ENCODE peak calls at places on chromosome 18, in ten cellular contexts. One of them, this sample, is unnamed.

GRCh38 chr18:62164855-62165487 is 21.9 kb downstream of the PIGN start:
- DNase-seq in stimulated activated CD4-positive, alpha-beta T cell treated with anti-CD3 and anti-CD28 coated beads, Interleukin-15, amount 100 ng/mL, for 24 hours: no peak
- DNase-seq in GM10248: no peak
- DNase-seq in neuronal stem cell: no peak
- DNase-seq in head of caudate nucleus: no peak
- DNase-seq in uterus: no peak
- DNase-seq in WTC11: no peak
- DNase-seq in neural progenitor cell: peak
- DNase-seq in left kidney: no peak
- DNase-seq in heart left ventricle: no peak
- DNase-seq in this sample: no peak

GRCh38 chr18:58541789-58542425 is 87.0 kb downstream of the ALPK2 start:
- DNase-seq in WTC11: no peak
- DNase-seq in neural progenitor cell: no peak
- DNase-seq in head of caudate nucleus: no peak
- DNase-seq in stimulated activated CD4-positive, alpha-beta T cell treated with anti-CD3 and anti-CD28 coated beads, Interleukin-15, amount 100 ng/mL, for 24 hours: peak
- DNase-seq in uterus: no peak
- DNase-seq in heart left ventricle: no peak
- DNase-seq in left kidney: no peak
- DNase-seq in neuronal stem cell: no peak
- DNase-seq in GM10248: peak
- DNase-seq in this sample: peak

GRCh38 chr18:8525692-8526091 is 83.5 kb upstream of the RAB12 start:
- DNase-seq in neuronal stem cell: peak
- DNase-seq in head of caudate nucleus: no peak
- DNase-seq in GM10248: no peak
- DNase-seq in neural progenitor cell: peak
- DNase-seq in WTC11: peak
- DNase-seq in heart left ventricle: no peak
- DNase-seq in uterus: no peak
- DNase-seq in left kidney: no peak
- DNase-seq in stimulated activated CD4-positive, alpha-beta T cell treated with anti-CD3 and anti-CD28 coated beads, Interleukin-15, amount 100 ng/mL, for 24 hours: peak
- DNase-seq in this sample: no peak

GRCh38 chr18:73136134-73136533 is 268.3 kb upstream of the NETO1 start:
- DNase-seq in heart left ventricle: no peak
- DNase-seq in uterus: no peak
- DNase-seq in left kidney: no peak
- DNase-seq in GM10248: peak
- DNase-seq in neural progenitor cell: peak
- DNase-seq in WTC11: no peak
- DNase-seq in stimulated activated CD4-positive, alpha-beta T cell treated with anti-CD3 and anti-CD28 coated beads, Interleukin-15, amount 100 ng/mL, for 24 hours: no peak
- DNase-seq in neuronal stem cell: no peak
- DNase-seq in head of caudate nucleus: no peak
- DNase-seq in this sample: no peak

GRCh38 chr18:42310956-42311355 is 355.9 kb downstream of the PIK3C3 start:
- DNase-seq in WTC11: peak
- DNase-seq in uterus: no peak
- DNase-seq in neural progenitor cell: peak
- DNase-seq in stimulated activated CD4-positive, alpha-beta T cell treated with anti-CD3 and anti-CD28 coated beads, Interleukin-15, amount 100 ng/mL, for 24 hours: no peak
- DNase-seq in heart left ventricle: peak
- DNase-seq in head of caudate nucleus: no peak
- DNase-seq in neuronal stem cell: no peak
- DNase-seq in GM10248: no peak
- DNase-seq in left kidney: peak
- DNase-seq in this sample: no peak

GRCh38 chr18:48863432-48864065 is 87.2 kb downstream of the SMAD7 start:
- DNase-seq in GM10248: no peak
- DNase-seq in heart left ventricle: peak
- DNase-seq in neuronal stem cell: no peak
- DNase-seq in uterus: no peak
- DNase-seq in stimulated activated CD4-positive, alpha-beta T cell treated with anti-CD3 and anti-CD28 coated beads, Interleukin-15, amount 100 ng/mL, for 24 hours: no peak
- DNase-seq in WTC11: no peak
- DNase-seq in left kidney: no peak
- DNase-seq in neural progenitor cell: no peak
- DNase-seq in head of caudate nucleus: no peak
- DNase-seq in this sample: no peak

GRCh38 chr18:43847164-43848091 is 570.1 kb upstream of the SYT4 start:
- DNase-seq in stimulated activated CD4-positive, alpha-beta T cell treated with anti-CD3 and anti-CD28 coated beads, Interleukin-15, amount 100 ng/mL, for 24 hours: no peak
- DNase-seq in GM10248: no peak
- DNase-seq in WTC11: no peak
- DNase-seq in heart left ventricle: no peak
- DNase-seq in neural progenitor cell: peak
- DNase-seq in uterus: no peak
- DNase-seq in head of caudate nucleus: no peak
- DNase-seq in left kidney: peak
- DNase-seq in neuronal stem cell: no peak
- DNase-seq in this sample: peak

GRCh38 chr18:36328385-36328858 is 30.9 kb downstream of the FHOD3 start:
- DNase-seq in neural progenitor cell: no peak
- DNase-seq in GM10248: no peak
- DNase-seq in heart left ventricle: no peak
- DNase-seq in WTC11: no peak
- DNase-seq in uterus: no peak
- DNase-seq in neuronal stem cell: no peak
- DNase-seq in head of caudate nucleus: no peak
- DNase-seq in stimulated activated CD4-positive, alpha-beta T cell treated with anti-CD3 and anti-CD28 coated beads, Interleukin-15, amount 100 ng/mL, for 24 hours: no peak
- DNase-seq in left kidney: no peak
- DNase-seq in this sample: no peak

GRCh38 chr18:8794133-8794986 is 89.0 kb downstream of the MTCL1 start:
- DNase-seq in left kidney: peak
- DNase-seq in GM10248: no peak
- DNase-seq in neuronal stem cell: no peak
- DNase-seq in neural progenitor cell: no peak
- DNase-seq in WTC11: no peak
- DNase-seq in stimulated activated CD4-positive, alpha-beta T cell treated with anti-CD3 and anti-CD28 coated beads, Interleukin-15, amount 100 ng/mL, for 24 hours: no peak
- DNase-seq in heart left ventricle: no peak
- DNase-seq in uterus: no peak
- DNase-seq in head of caudate nucleus: no peak
- DNase-seq in this sample: no peak

GRCh38 chr18:5058768-5059539 is 138.1 kb downstream of the AKAIN1 start:
- DNase-seq in left kidney: no peak
- DNase-seq in uterus: no peak
- DNase-seq in head of caudate nucleus: no peak
- DNase-seq in stimulated activated CD4-positive, alpha-beta T cell treated with anti-CD3 and anti-CD28 coated beads, Interleukin-15, amount 100 ng/mL, for 24 hours: peak
- DNase-seq in neural progenitor cell: no peak
- DNase-seq in heart left ventricle: peak
- DNase-seq in GM10248: peak
- DNase-seq in WTC11: no peak
- DNase-seq in neuronal stem cell: no peak
- DNase-seq in this sample: no peak

GRCh38 chr18:67467188-67467587 is 49.3 kb downstream of the DSEL start:
- DNase-seq in head of caudate nucleus: no peak
- DNase-seq in left kidney: no peak
- DNase-seq in heart left ventricle: no peak
- DNase-seq in neural progenitor cell: peak
- DNase-seq in GM10248: no peak
- DNase-seq in stimulated activated CD4-positive, alpha-beta T cell treated with anti-CD3 and anti-CD28 coated beads, Interleukin-15, amount 100 ng/mL, for 24 hours: no peak
- DNase-seq in uterus: no peak
- DNase-seq in WTC11: no peak
- DNase-seq in neuronal stem cell: no peak
- DNase-seq in this sample: no peak

GRCh38 chr18:25974630-25975077 is 115.8 kb downstream of the SS18 start:
- DNase-seq in neural progenitor cell: no peak
- DNase-seq in WTC11: no peak
- DNase-seq in heart left ventricle: no peak
- DNase-seq in stimulated activated CD4-positive, alpha-beta T cell treated with anti-CD3 and anti-CD28 coated beads, Interleukin-15, amount 100 ng/mL, for 24 hours: no peak
- DNase-seq in head of caudate nucleus: no peak
- DNase-seq in GM10248: no peak
- DNase-seq in uterus: no peak
- DNase-seq in neuronal stem cell: no peak
- DNase-seq in left kidney: no peak
- DNase-seq in this sample: no peak

GRCh38 chr18:61435064-61435652 is 101.9 kb downstream of the CDH20 start:
- DNase-seq in GM10248: no peak
- DNase-seq in head of caudate nucleus: no peak
- DNase-seq in WTC11: no peak
- DNase-seq in left kidney: peak
- DNase-seq in uterus: no peak
- DNase-seq in neuronal stem cell: no peak
- DNase-seq in stimulated activated CD4-positive, alpha-beta T cell treated with anti-CD3 and anti-CD28 coated beads, Interleukin-15, amount 100 ng/mL, for 24 hours: no peak
- DNase-seq in heart left ventricle: no peak
- DNase-seq in neural progenitor cell: peak
- DNase-seq in this sample: no peak

GRCh38 chr18:80136679-80137078 is 27.6 kb downstream of the ADNP2 start:
- DNase-seq in stimulated activated CD4-positive, alpha-beta T cell treated with anti-CD3 and anti-CD28 coated beads, Interleukin-15, amount 100 ng/mL, for 24 hours: no peak
- DNase-seq in GM10248: no peak
- DNase-seq in heart left ventricle: no peak
- DNase-seq in head of caudate nucleus: no peak
- DNase-seq in WTC11: no peak
- DNase-seq in neural progenitor cell: no peak
- DNase-seq in neuronal stem cell: no peak
- DNase-seq in left kidney: no peak
- DNase-seq in uterus: no peak
- DNase-seq in this sample: no peak

GRCh38 chr18:53702480-53702879 is 522.0 kb downstream of the MBD2 start:
- DNase-seq in heart left ventricle: no peak
- DNase-seq in neuronal stem cell: no peak
- DNase-seq in neural progenitor cell: no peak
- DNase-seq in left kidney: no peak
- DNase-seq in WTC11: no peak
- DNase-seq in head of caudate nucleus: no peak
- DNase-seq in uterus: no peak
- DNase-seq in stimulated activated CD4-positive, alpha-beta T cell treated with anti-CD3 and anti-CD28 coated beads, Interleukin-15, amount 100 ng/mL, for 24 hours: no peak
- DNase-seq in GM10248: no peak
- DNase-seq in this sample: no peak

GRCh38 chr18:74534150-74534969 is at the start of gene CNDP1:
- DNase-seq in neuronal stem cell: no peak
- DNase-seq in stimulated activated CD4-positive, alpha-beta T cell treated with anti-CD3 and anti-CD28 coated beads, Interleukin-15, amount 100 ng/mL, for 24 hours: no peak
- DNase-seq in uterus: no peak
- DNase-seq in left kidney: no peak
- DNase-seq in neural progenitor cell: peak
- DNase-seq in head of caudate nucleus: peak
- DNase-seq in heart left ventricle: no peak
- DNase-seq in WTC11: no peak
- DNase-seq in GM10248: no peak
- DNase-seq in this sample: no peak

GRCh38 chr18:23485386-23485785 is 17.9 kb upstream of the RMC1 start:
- DNase-seq in heart left ventricle: no peak
- DNase-seq in uterus: no peak
- DNase-seq in GM10248: no peak
- DNase-seq in neuronal stem cell: no peak
- DNase-seq in neural progenitor cell: no peak
- DNase-seq in stimulated activated CD4-positive, alpha-beta T cell treated with anti-CD3 and anti-CD28 coated beads, Interleukin-15, amount 100 ng/mL, for 24 hours: no peak
- DNase-seq in WTC11: no peak
- DNase-seq in head of caudate nucleus: no peak
- DNase-seq in left kidney: no peak
- DNase-seq in this sample: no peak

GRCh38 chr18:78926243-78926615 is 53.4 kb upstream of the SALL3 start:
- DNase-seq in uterus: no peak
- DNase-seq in stimulated activated CD4-positive, alpha-beta T cell treated with anti-CD3 and anti-CD28 coated beads, Interleukin-15, amount 100 ng/mL, for 24 hours: no peak
- DNase-seq in neural progenitor cell: no peak
- DNase-seq in heart left ventricle: no peak
- DNase-seq in head of caudate nucleus: no peak
- DNase-seq in neuronal stem cell: no peak
- DNase-seq in left kidney: no peak
- DNase-seq in WTC11: no peak
- DNase-seq in GM10248: no peak
- DNase-seq in this sample: no peak

GRCh38 chr18:3495691-3496090 is 45.7 kb downstream of the TGIF1 start:
- DNase-seq in left kidney: no peak
- DNase-seq in uterus: no peak
- DNase-seq in GM10248: no peak
- DNase-seq in neuronal stem cell: no peak
- DNase-seq in stimulated activated CD4-positive, alpha-beta T cell treated with anti-CD3 and anti-CD28 coated beads, Interleukin-15, amount 100 ng/mL, for 24 hours: no peak
- DNase-seq in heart left ventricle: no peak
- DNase-seq in head of caudate nucleus: no peak
- DNase-seq in WTC11: no peak
- DNase-seq in neural progenitor cell: no peak
- DNase-seq in this sample: no peak

GRCh38 chr18:56115072-56116038 is 523.0 kb downstream of the TXNL1 start:
- DNase-seq in left kidney: no peak
- DNase-seq in head of caudate nucleus: no peak
- DNase-seq in heart left ventricle: no peak
- DNase-seq in WTC11: no peak
- DNase-seq in neuronal stem cell: no peak
- DNase-seq in GM10248: no peak
- DNase-seq in stimulated activated CD4-positive, alpha-beta T cell treated with anti-CD3 and anti-CD28 coated beads, Interleukin-15, amount 100 ng/mL, for 24 hours: no peak
- DNase-seq in uterus: no peak
- DNase-seq in neural progenitor cell: no peak
- DNase-seq in this sample: no peak

GRCh38 chr18:38633333-38633732 is 1067.7 kb upstream of the CELF4 start:
- DNase-seq in neuronal stem cell: no peak
- DNase-seq in neural progenitor cell: no peak
- DNase-seq in head of caudate nucleus: no peak
- DNase-seq in heart left ventricle: no peak
- DNase-seq in stimulated activated CD4-positive, alpha-beta T cell treated with anti-CD3 and anti-CD28 coated beads, Interleukin-15, amount 100 ng/mL, for 24 hours: no peak
- DNase-seq in uterus: no peak
- DNase-seq in GM10248: no peak
- DNase-seq in WTC11: no peak
- DNase-seq in left kidney: no peak
- DNase-seq in this sample: no peak

GRCh38 chr18:73318732-73319479 is 451.1 kb upstream of the NETO1 start:
- DNase-seq in stimulated activated CD4-positive, alpha-beta T cell treated with anti-CD3 and anti-CD28 coated beads, Interleukin-15, amount 100 ng/mL, for 24 hours: no peak
- DNase-seq in WTC11: no peak
- DNase-seq in GM10248: no peak
- DNase-seq in uterus: no peak
- DNase-seq in neuronal stem cell: no peak
- DNase-seq in head of caudate nucleus: no peak
- DNase-seq in neural progenitor cell: no peak
- DNase-seq in left kidney: no peak
- DNase-seq in heart left ventricle: peak
- DNase-seq in this sample: no peak

GRCh38 chr18:50879302-50880107 is 587 bp downstream of the ME2 start:
- DNase-seq in GM10248: no peak
- DNase-seq in stimulated activated CD4-positive, alpha-beta T cell treated with anti-CD3 and anti-CD28 coated beads, Interleukin-15, amount 100 ng/mL, for 24 hours: peak
- DNase-seq in neuronal stem cell: peak
- DNase-seq in head of caudate nucleus: peak
- DNase-seq in left kidney: no peak
- DNase-seq in WTC11: peak
- DNase-seq in neural progenitor cell: no peak
- DNase-seq in heart left ventricle: no peak
- DNase-seq in uterus: no peak
- DNase-seq in this sample: no peak

GRCh38 chr18:8657873-8658521 is 47.4 kb upstream of the MTCL1 start:
- DNase-seq in head of caudate nucleus: no peak
- DNase-seq in heart left ventricle: no peak
- DNase-seq in WTC11: no peak
- DNase-seq in left kidney: peak
- DNase-seq in uterus: no peak
- DNase-seq in neural progenitor cell: peak
- DNase-seq in neuronal stem cell: peak
- DNase-seq in GM10248: no peak
- DNase-seq in stimulated activated CD4-positive, alpha-beta T cell treated with anti-CD3 and anti-CD28 coated beads, Interleukin-15, amount 100 ng/mL, for 24 hours: no peak
- DNase-seq in this sample: no peak

GRCh38 chr18:21191596-21192307 is 50.3 kb upstream of the GREB1L start:
- DNase-seq in head of caudate nucleus: peak
- DNase-seq in stimulated activated CD4-positive, alpha-beta T cell treated with anti-CD3 and anti-CD28 coated beads, Interleukin-15, amount 100 ng/mL, for 24 hours: peak
- DNase-seq in uterus: peak
- DNase-seq in neuronal stem cell: no peak
- DNase-seq in heart left ventricle: peak
- DNase-seq in neural progenitor cell: peak
- DNase-seq in WTC11: peak
- DNase-seq in GM10248: no peak
- DNase-seq in left kidney: peak
- DNase-seq in this sample: no peak

GRCh38 chr18:7035807-7036206 is 81.8 kb downstream of the LAMA1 start:
- DNase-seq in stimulated activated CD4-positive, alpha-beta T cell treated with anti-CD3 and anti-CD28 coated beads, Interleukin-15, amount 100 ng/mL, for 24 hours: no peak
- DNase-seq in GM10248: no peak
- DNase-seq in uterus: no peak
- DNase-seq in left kidney: no peak
- DNase-seq in WTC11: no peak
- DNase-seq in heart left ventricle: no peak
- DNase-seq in neural progenitor cell: no peak
- DNase-seq in head of caudate nucleus: no peak
- DNase-seq in neuronal stem cell: no peak
- DNase-seq in this sample: no peak

GRCh38 chr18:59604877-59605276 is 92.3 kb downstream of the CCBE1 start:
- DNase-seq in uterus: no peak
- DNase-seq in heart left ventricle: no peak
- DNase-seq in neuronal stem cell: no peak
- DNase-seq in stimulated activated CD4-positive, alpha-beta T cell treated with anti-CD3 and anti-CD28 coated beads, Interleukin-15, amount 100 ng/mL, for 24 hours: no peak
- DNase-seq in WTC11: no peak
- DNase-seq in GM10248: no peak
- DNase-seq in neural progenitor cell: no peak
- DNase-seq in left kidney: no peak
- DNase-seq in head of caudate nucleus: no peak
- DNase-seq in this sample: no peak

GRCh38 chr18:21181763-21182162 is 60.3 kb upstream of the GREB1L start:
- DNase-seq in neural progenitor cell: no peak
- DNase-seq in neuronal stem cell: no peak
- DNase-seq in stimulated activated CD4-positive, alpha-beta T cell treated with anti-CD3 and anti-CD28 coated beads, Interleukin-15, amount 100 ng/mL, for 24 hours: no peak
- DNase-seq in WTC11: no peak
- DNase-seq in heart left ventricle: no peak
- DNase-seq in head of caudate nucleus: peak
- DNase-seq in uterus: no peak
- DNase-seq in GM10248: no peak
- DNase-seq in left kidney: no peak
- DNase-seq in this sample: no peak